ENCODE peak calls at places on chromosomes 3 and 15, in four cellular contexts. One of them, this sample, is unnamed.

GRCh38 chr15:81001180-81002003 is 669 bp downstream of the TLNRD1 start:
- DNase-seq in transverse colon: peak; percentile 73
- DNase-seq in breast epithelium: peak; percentile 42
- DNase-seq in suprapubic skin: peak; percentile 85
- DNase-seq in this sample: peak; percentile 58

GRCh38 chr3:100245932-100246331 is 14.9 kb upstream of the TBC1D23 start:
- DNase-seq in transverse colon: no peak
- DNase-seq in breast epithelium: no peak
- DNase-seq in suprapubic skin: no peak
- DNase-seq in this sample: no peak

GRCh38 chr3:197942956-197943556 is 6.9 kb upstream of the RPL35A start:
- DNase-seq in suprapubic skin: no peak
- DNase-seq in breast epithelium: no peak
- DNase-seq in transverse colon: no peak
- DNase-seq in this sample: no peak

GRCh38 chr3:10511809-10512494 is 6.6 kb upstream of the ATP2B2 start:
- DNase-seq in suprapubic skin: no peak
- DNase-seq in breast epithelium: no peak
- DNase-seq in transverse colon: no peak
- DNase-seq in this sample: no peak

GRCh38 chr3:156941311-156941710 is 115.2 kb downstream of the LEKR1 start:
- DNase-seq in suprapubic skin: no peak
- DNase-seq in transverse colon: no peak
- DNase-seq in breast epithelium: no peak
- DNase-seq in this sample: no peak

GRCh38 chr3:107899996-107900651 is 190.7 kb downstream of the CD47 start:
- DNase-seq in suprapubic skin: no peak
- DNase-seq in transverse colon: no peak
- DNase-seq in breast epithelium: no peak
- DNase-seq in this sample: no peak

GRCh38 chr3:64575211-64575844 is 112.5 kb downstream of the ADAMTS9 start:
- DNase-seq in suprapubic skin: no peak
- DNase-seq in breast epithelium: no peak
- DNase-seq in transverse colon: no peak
- DNase-seq in this sample: no peak

GRCh38 chr15:68203956-68204355 is 1.2 kb downstream of the CALML4 start:
- DNase-seq in suprapubic skin: no peak
- DNase-seq in breast epithelium: no peak
- DNase-seq in transverse colon: no peak
- DNase-seq in this sample: no peak

GRCh38 chr3:108406063-108406660 is 104.2 kb downstream of the MYH15 start:
- DNase-seq in suprapubic skin: no peak
- DNase-seq in transverse colon: no peak
- DNase-seq in breast epithelium: no peak
- DNase-seq in this sample: no peak

GRCh38 chr15:34365073-34365825 is 1.7 kb downstream of the LPCAT4 start:
- DNase-seq in transverse colon: no peak
- DNase-seq in breast epithelium: no peak
- DNase-seq in suprapubic skin: no peak
- DNase-seq in this sample: no peak

GRCh38 chr3:63763156-63763555 is 55.9 kb upstream of the C3orf49 start:
- DNase-seq in breast epithelium: no peak
- DNase-seq in suprapubic skin: no peak
- DNase-seq in transverse colon: no peak
- DNase-seq in this sample: no peak

GRCh38 chr3:191254098-191254873 is 55.2 kb downstream of the OSTN start:
- DNase-seq in breast epithelium: no peak
- DNase-seq in transverse colon: no peak
- DNase-seq in suprapubic skin: no peak
- DNase-seq in this sample: no peak

GRCh38 chr15:97177135-97177704 is 783.3 kb upstream of the ARRDC4 start:
- DNase-seq in suprapubic skin: no peak
- DNase-seq in breast epithelium: no peak
- DNase-seq in transverse colon: no peak
- DNase-seq in this sample: no peak

GRCh38 chr15:23422099-23422945 is 24.7 kb downstream of the GOLGA6L2 start:
- DNase-seq in suprapubic skin: no peak
- DNase-seq in transverse colon: no peak
- DNase-seq in breast epithelium: no peak
- DNase-seq in this sample: no peak

GRCh38 chr15:45660231-45660979 is 25.6 kb downstream of the SQOR start:
- DNase-seq in transverse colon: peak; percentile 48
- DNase-seq in breast epithelium: peak; percentile 68
- DNase-seq in suprapubic skin: no peak
- DNase-seq in this sample: no peak

GRCh38 chr3:126421573-126422119 is 26.9 kb downstream of the CFAP100 start:
- DNase-seq in suprapubic skin: no peak
- DNase-seq in breast epithelium: no peak
- DNase-seq in transverse colon: no peak
- DNase-seq in this sample: no peak

GRCh38 chr3:181699171-181699903 is 12.4 kb upstream of the SOX2 start:
- DNase-seq in suprapubic skin: no peak
- DNase-seq in transverse colon: no peak
- DNase-seq in breast epithelium: no peak
- DNase-seq in this sample: peak; percentile 74

GRCh38 chr15:45409596-45409995 is 31.3 kb upstream of the GATM start:
- DNase-seq in transverse colon: no peak
- DNase-seq in breast epithelium: no peak
- DNase-seq in suprapubic skin: no peak
- DNase-seq in this sample: no peak

GRCh38 chr15:88635343-88635742 is 3.5 kb upstream of the ISG20 start:
- DNase-seq in breast epithelium: no peak
- DNase-seq in suprapubic skin: no peak
- DNase-seq in transverse colon: peak; percentile 57
- DNase-seq in this sample: no peak

GRCh38 chr3:123764642-123765041 is 119.5 kb downstream of the MYLK start:
- DNase-seq in suprapubic skin: no peak
- DNase-seq in transverse colon: no peak
- DNase-seq in breast epithelium: no peak
- DNase-seq in this sample: no peak

GRCh38 chr3:68987322-68987721 is 26.2 kb downstream of the EOGT start:
- DNase-seq in breast epithelium: no peak
- DNase-seq in transverse colon: no peak
- DNase-seq in suprapubic skin: no peak
- DNase-seq in this sample: no peak

GRCh38 chr15:73019733-73020132 is 32.5 kb upstream of the NEO1 start:
- DNase-seq in transverse colon: no peak
- DNase-seq in suprapubic skin: no peak
- DNase-seq in breast epithelium: no peak
- DNase-seq in this sample: no peak

GRCh38 chr3:138829886-138830510 is 4.7 kb downstream of the PIK3CB start:
- DNase-seq in breast epithelium: no peak
- DNase-seq in suprapubic skin: no peak
- DNase-seq in transverse colon: no peak
- DNase-seq in this sample: no peak
- TF ChIP-seq POLR2A in breast epithelium: no peak
- TF ChIP-seq POLR2A in suprapubic skin: no peak
- TF ChIP-seq POLR2A in transverse colon: no peak
- TF ChIP-seq POLR2A in this sample: no peak

GRCh38 chr3:125014570-125015179 is 41.1 kb downstream of the HEG1 start:
- DNase-seq in transverse colon: no peak
- DNase-seq in breast epithelium: no peak
- DNase-seq in suprapubic skin: no peak
- DNase-seq in this sample: no peak
- H3K36me3 ChIP-seq in transverse colon: no peaks in the 10 kb centered on the region
- H3K36me3 ChIP-seq in breast epithelium: no peaks in the 10 kb centered on the region
- H3K36me3 ChIP-seq in suprapubic skin: peaks cover 76% of the 10 kb centered on the region
- H3K36me3 ChIP-seq in this sample: no peaks in the 10 kb centered on the region

GRCh38 chr15:67193223-67194009 is 61.0 kb downstream of the AAGAB start:
- DNase-seq in breast epithelium: no peak
- DNase-seq in suprapubic skin: no peak
- DNase-seq in transverse colon: no peak
- DNase-seq in this sample: no peak
- TF ChIP-seq POLR2A in breast epithelium: no peak
- TF ChIP-seq POLR2A in suprapubic skin: no peak
- TF ChIP-seq POLR2A in transverse colon: no peak
- TF ChIP-seq POLR2A in this sample: no peak

DNA sequence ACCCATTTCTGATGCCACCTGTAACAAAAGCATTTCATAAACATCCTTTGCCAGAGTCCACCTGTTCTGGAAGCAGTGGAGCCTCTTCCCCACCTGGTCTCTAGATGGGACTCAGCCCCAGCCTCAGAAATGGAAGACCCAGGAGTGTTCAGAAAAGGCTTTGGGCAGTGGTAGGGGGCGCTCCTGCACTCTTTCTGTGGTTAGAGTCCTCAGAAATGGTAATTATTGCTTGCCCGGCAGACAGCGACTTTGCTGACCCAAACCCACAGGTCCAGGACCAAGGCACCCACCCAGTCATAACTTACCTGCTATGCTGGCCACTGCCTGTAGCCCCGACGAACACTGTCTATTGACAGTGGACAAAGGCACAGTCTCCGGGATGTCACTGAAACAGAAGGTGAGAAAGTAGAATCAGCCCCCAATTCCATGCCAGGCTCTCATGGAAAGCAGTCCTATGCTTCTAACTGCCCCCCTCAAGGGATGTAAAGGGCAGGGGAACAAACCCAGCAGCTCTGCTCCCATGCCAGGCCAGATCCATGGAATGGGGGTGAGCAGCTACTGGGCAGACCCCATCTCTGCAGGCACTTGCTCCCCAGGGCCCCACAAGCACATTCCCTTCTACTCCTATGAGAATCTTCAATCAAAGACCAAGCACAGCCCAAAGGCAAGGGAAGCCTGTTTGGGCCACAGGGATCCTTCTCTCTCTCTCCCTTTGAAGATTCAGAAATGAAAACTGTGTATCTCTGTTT is 5.1 kb downstream of the ACAA1 start:
- DNase-seq in suprapubic skin: peak; percentile 11
- DNase-seq in breast epithelium: no peak
- DNase-seq in transverse colon: peak; percentile 31
- DNase-seq in this sample: peak; percentile 32
- H3K36me3 ChIP-seq in suprapubic skin: peaks cover 69% of the 10 kb centered on the region
- H3K36me3 ChIP-seq in breast epithelium: no peaks in the 10 kb centered on the region
- H3K36me3 ChIP-seq in transverse colon: no peaks in the 10 kb centered on the region
- H3K36me3 ChIP-seq in this sample: no peaks in the 10 kb centered on the region